ENCODE peak calls at places on chromosomes 4 and X, in four cellular contexts. H is fibroblast of lung, Q is renal cortical epithelial cell, S is fibroblast of gingiva. A is an unnamed sample.

GRCh38 chrX:23782863-23783568 is at the start of gene SAT1:
- DNase-seq in H (peak; percentile 90), Q (peak; percentile 73), S (peak; percentile 95), A (peak; percentile 78)

GRCh38 chr4:82890913-82891727 is at the start of gene SEC31A:
- DNase-seq in H (peak; percentile 94), Q (peak; percentile 80), S (peak; percentile 96), A (peak; percentile 84)

GRCh38 chr4:86033171-86033570 is 326.7 kb downstream of the MAPK10 start:
- DNase-seq in H (peak; percentile 93), Q (peak; percentile 83), S (peak; percentile 99), A (no peak)

GRCh38 chrX:19019996-19020395 is 36.1 kb upstream of the PHKA2 start:
- DNase-seq in H (peak; percentile 56), Q (no peak), S (no peak), A (no peak)

GRCh38 chrX:634306-634958 is 3.8 kb downstream of the SHOX start:
- DNase-seq in H (no peak), Q (no peak), S (no peak), A (no peak)

GRCh38 chr4:101707596-101707995 is 82.9 kb upstream of the BANK1 start:
- DNase-seq in H (peak; percentile 32), Q (no peak), S (peak; percentile 27), A (no peak)

GRCh38 chr4:58360354-58361133 is 1250.4 kb upstream of the IGFBP7 start:
- DNase-seq in H (no peak), Q (no peak), S (no peak), A (no peak)

GRCh38 chr4:172573899-172574298 is 594.7 kb upstream of the GALNT7 start:
- DNase-seq in H (no peak), Q (no peak), S (no peak), A (peak; percentile 33)

GRCh38 chr4:2940267-2941137 is 22.7 kb downstream of the NOP14 start:
- DNase-seq in H (no peak), Q (no peak), S (no peak), A (no peak)